ENCODE peak calls at places on chromosome 4, in seven cellular contexts. B is stomach, R is tibial nerve, O is testis, Q is H54, E is A549, U is breast epithelium. Z is an unnamed sample.

GRCh38 chr4:83771113-83771705 is 235.3 kb downstream of the GPAT3 start:
- DNase-seq in R (no peak), Q (peak; percentile 26), E (peak; percentile 53), O (peak; percentile 65), B (peak; percentile 45), U (no peak), Z (peak; percentile 35)

GRCh38 chr4:73006286-73006990 is 63.1 kb downstream of the COX18 start:
- DNase-seq in R (no peak), O (no peak), E (no peak), B (no peak), Q (no peak), U (no peak), Z (no peak)

GRCh38 chr4:972651-973424 is 531 bp downstream of the DGKQ start:
- DNase-seq in B (peak; percentile 39), U (no peak), O (no peak), E (peak; percentile 22), R (no peak), Q (peak; percentile 53), Z (no peak)

GRCh38 chr4:1523907-1524636 is 117.8 kb upstream of the NKX1-1 start:
- DNase-seq in Q (no peak), R (no peak), U (no peak), E (no peak), B (no peak), O (peak; percentile 83), Z (peak; percentile 37)

GRCh38 chr4:121156822-121157769 is 7.0 kb downstream of the TNIP3 start:
- DNase-seq in B (no peak), U (no peak), O (peak; percentile 30), Q (no peak), R (no peak), E (peak; percentile 22), Z (peak; percentile 20)

GRCh38 chr4:77015390-77015789 is 60.4 kb downstream of the CCNI start:
- DNase-seq in U (no peak), R (no peak), E (no peak), O (no peak), Q (no peak), B (no peak), Z (no peak)

GRCh38 chr4:184794470-184794869 is 31.3 kb downstream of the ACSL1 start:
- DNase-seq in U (no peak), B (no peak), O (no peak), Q (no peak), E (no peak), R (no peak), Z (no peak)

GRCh38 chr4:147052361-147052760 is 106.7 kb upstream of the TTC29 start:
- DNase-seq in Q (no peak), B (no peak), U (no peak), E (no peak), R (no peak), O (no peak), Z (no peak)

GRCh38 chr4:24489870-24490269 is 94.5 kb downstream of the DHX15 start:
- DNase-seq in E (no peak), B (no peak), O (peak; percentile 62), R (no peak), Q (no peak), U (no peak), Z (peak; percentile 81)

GRCh38 chr4:142265536-142265935 is 580.6 kb downstream of the INPP4B start:
- DNase-seq in Q (no peak), U (no peak), R (no peak), O (no peak), E (peak; percentile 8), B (no peak), Z (peak; percentile 28)

GRCh38 chr4:144621681-144622080 is 24.3 kb upstream of the HHIP start:
- DNase-seq in O (no peak), Q (no peak), E (no peak), U (no peak), B (no peak), R (no peak), Z (no peak)

GRCh38 chr4:6338175-6338950 is 68.7 kb downstream of the WFS1 start:
- DNase-seq in Q (no peak), O (no peak), B (no peak), E (no peak), R (no peak), U (no peak), Z (no peak)

GRCh38 chr4:22129454-22130075 is 181.0 kb upstream of the KCNIP4 start:
- DNase-seq in Q (no peak), E (no peak), B (no peak), R (no peak), U (no peak), O (peak; percentile 57), Z (no peak)

GRCh38 chr4:80500593-80500992 is 165.1 kb downstream of the CFAP299 start:
- DNase-seq in R (no peak), B (no peak), O (no peak), U (no peak), Q (no peak), E (no peak), Z (no peak)

GRCh38 chr4:165201806-165202205 is 5.6 kb upstream of the KLHL2 start:
- DNase-seq in R (no peak), E (no peak), B (no peak), O (no peak), U (no peak), Q (no peak), Z (no peak)

GRCh38 chr4:137981277-137981676 is 260.9 kb downstream of the SLC7A11 start:
- DNase-seq in U (no peak), E (no peak), B (no peak), Q (no peak), O (no peak), R (no peak), Z (no peak)

GRCh38 chr4:54556587-54556986 is 101.2 kb upstream of the KIT start:
- DNase-seq in Q (no peak), U (no peak), R (no peak), O (no peak), B (peak; percentile 51), E (no peak), Z (no peak)

GRCh38 chr4:16168710-16169388 is 57.4 kb downstream of the TAPT1 start:
- DNase-seq in B (no peak), E (no peak), Q (no peak), R (no peak), U (no peak), O (no peak), Z (no peak)

GRCh38 chr4:101967697-101968346 is 177.3 kb downstream of the BANK1 start:
- DNase-seq in U (no peak), Q (no peak), O (no peak), E (no peak), R (no peak), B (no peak), Z (no peak)

GRCh38 chr4:120760047-120760446 is 162.5 kb downstream of the PRDM5 start:
- DNase-seq in B (no peak), E (no peak), Q (no peak), U (no peak), O (no peak), R (no peak), Z (no peak)

GRCh38 chr4:113996599-113997177 is 17.2 kb upstream of the ARSJ start:
- DNase-seq in E (no peak), U (no peak), B (no peak), R (no peak), O (no peak), Q (no peak), Z (no peak)

GRCh38 chr4:62410371-62411003 is 1210.4 kb downstream of the ADGRL3 start:
- DNase-seq in B (no peak), O (no peak), Q (no peak), U (no peak), R (no peak), E (no peak), Z (peak; percentile 34)

GRCh38 chr4:58961283-58961682 is 1851.1 kb upstream of the IGFBP7 start:
- DNase-seq in U (no peak), Q (no peak), O (no peak), R (no peak), E (no peak), B (no peak), Z (no peak)
- TF ChIP-seq POLR2A in U (no peak), Q (no peak), O (no peak), R (no peak), E (no peak), B (no peak), Z (no peak)

GRCh38 chr4:69713593-69713992 is 46.8 kb downstream of the SULT1B1 start:
- DNase-seq in Q (no peak), O (no peak), U (no peak), E (no peak), B (no peak), R (peak; percentile 15), Z (no peak)
- TF ChIP-seq POLR2A in Q (no peak), O (no peak), U (no peak), E (no peak), B (no peak), R (no peak), Z (no peak)

GRCh38 chr4:159224412-159224811 is 121.5 kb downstream of the RAPGEF2 start:
- DNase-seq in U (no peak), E (no peak), R (no peak), B (no peak), O (no peak), Q (no peak), Z (no peak)

GRCh38 chr4:159227378-159227777 is 124.5 kb downstream of the RAPGEF2 start:
- DNase-seq in Q (no peak), U (no peak), B (no peak), O (no peak), E (no peak), R (no peak), Z (no peak)

GRCh38 chr4:159227984-159228383 is 125.1 kb downstream of the RAPGEF2 start:
- DNase-seq in O (peak; percentile 70), R (peak; percentile 35), Q (peak; percentile 9), B (peak; percentile 80), E (no peak), U (peak; percentile 65), Z (peak; percentile 84)

GRCh38 chr4:159232465-159233106 is 129.7 kb downstream of the RAPGEF2 start:
- DNase-seq in R (no peak), O (no peak), B (no peak), E (no peak), U (no peak), Q (no peak), Z (no peak)

DNA sequence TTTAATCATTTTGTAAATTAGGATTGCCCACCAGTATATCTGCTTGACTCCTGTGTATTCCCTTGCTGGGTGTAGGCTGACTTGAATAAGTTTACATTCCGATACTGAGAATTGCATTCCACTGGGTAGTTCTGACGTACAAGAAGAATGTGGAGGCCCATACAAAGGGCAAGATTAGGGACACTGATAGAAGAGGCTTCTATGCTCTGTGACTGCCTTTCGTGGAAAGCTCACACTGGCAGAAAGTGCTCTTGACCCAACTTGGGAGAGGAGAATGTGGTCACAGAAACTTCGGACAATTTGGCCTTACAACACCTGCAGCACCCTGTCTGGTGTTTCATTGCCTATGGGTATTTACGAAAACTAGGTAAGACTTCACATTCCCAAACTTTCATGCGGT is 126.3 kb downstream of the RAPGEF2 start:
- DNase-seq in E (no peak), U (no peak), R (no peak), Q (no peak), B (no peak), O (no peak), Z (no peak)
- TF ChIP-seq POLR2A in E (no peak), U (no peak), R (no peak), Q (no peak), B (no peak), O (no peak), Z (no peak)

GRCh38 chr4:107930821-107931774 is at the start of gene CYP2U1:
- DNase-seq in U (peak; percentile 71), R (peak; percentile 81), O (peak; percentile 93), B (peak; percentile 85), Q (peak; percentile 65), E (peak; percentile 66), Z (peak; percentile 94)
- TF ChIP-seq POLR2A in U (no peak), R (peak; percentile 7), O (no peak), B (no peak), Q (peak; percentile 69), E (peak; percentile 40), Z (peak; percentile 79)

GRCh38 chr4:56505269-56506109 is at the start of gene ARL9:
- DNase-seq in U (no peak), O (peak; percentile 61), R (no peak), B (peak; percentile 70), Q (peak; percentile 9), E (no peak), Z (peak; percentile 34)
- TF ChIP-seq POLR2A in U (no peak), O (no peak), R (no peak), B (no peak), Q (no peak), E (no peak), Z (no peak)

Z was measured in heart left ventricle.